ENCODE peak calls at places on chromosomes 7 and 10, in ten cellular contexts. D is cardiac fibroblast; P is HCT116; Q is astrocyte; V is left lung; B is BE2C; H is WERI-Rb-1; G is A673; S is CD8-positive, alpha-beta T cell; C is right lobe of liver. Z is an unnamed sample.

GRCh38 chr7:43647314-43647691 is 64.4 kb downstream of the STK17A start:
- DNase-seq in D (peak), P (no peak), Q (peak), V (no peak), G (peak), S (no peak), B (no peak), C (no peak), H (no peak), Z (no peak)

GRCh38 chr7:631291-631711 is 95.2 kb upstream of the DNAAF5 start:
- DNase-seq in V (no peak), S (no peak), H (no peak), G (no peak), D (no peak), B (no peak), Q (no peak), C (no peak), P (no peak), Z (no peak)

GRCh38 chr10:6050801-6051445 is 11.2 kb downstream of the IL2RA start:
- DNase-seq in G (peak), P (no peak), S (peak), D (peak), C (peak), Q (no peak), H (no peak), V (peak), B (no peak), Z (no peak)

GRCh38 chr10:127884501-127884900 is 8.2 kb downstream of the CLRN3 start:
- DNase-seq in V (no peak), B (no peak), G (no peak), D (no peak), Q (no peak), P (no peak), S (no peak), C (no peak), H (no peak), Z (no peak)

GRCh38 chr10:132715791-132716680 is 69.9 kb downstream of the NKX6-2 start:
- DNase-seq in C (peak), H (no peak), S (no peak), Q (no peak), B (peak), P (no peak), G (no peak), D (no peak), V (no peak), Z (no peak)

GRCh38 chr10:14325325-14325955 is 5.3 kb downstream of the FRMD4A start:
- DNase-seq in Q (peak), D (peak), G (peak), P (peak), V (no peak), S (peak), C (peak), H (peak), B (peak), Z (no peak)

GRCh38 chr10:112988839-112989406 is 38.9 kb downstream of the TCF7L2 start:
- DNase-seq in G (no peak), P (no peak), C (no peak), B (no peak), D (no peak), V (no peak), H (no peak), S (no peak), Q (no peak), Z (no peak)

GRCh38 chr7:21884496-21884895 is 61.2 kb downstream of the CDCA7L start:
- DNase-seq in C (no peak), D (no peak), P (no peak), S (no peak), H (no peak), B (no peak), Q (no peak), V (no peak), G (no peak), Z (no peak)

GRCh38 chr7:24980695-24981543 is 941 bp upstream of the OSBPL3 start:
- DNase-seq in V (peak), D (peak), B (no peak), G (peak), C (peak), S (no peak), H (peak), Q (no peak), P (no peak), Z (no peak)

GRCh38 chr7:128900237-128900636 is 10.3 kb downstream of the KCP start:
- DNase-seq in Q (no peak), P (no peak), V (no peak), S (no peak), G (no peak), H (no peak), C (no peak), B (no peak), D (no peak), Z (no peak)
- H3K4me3 ChIP-seq in Q (no peak), P (no peak), V (no peak), S (no peak), G (no peak), H (no peak), C (no peak), B (no peak), D (no peak), Z (no peak)

DNA sequence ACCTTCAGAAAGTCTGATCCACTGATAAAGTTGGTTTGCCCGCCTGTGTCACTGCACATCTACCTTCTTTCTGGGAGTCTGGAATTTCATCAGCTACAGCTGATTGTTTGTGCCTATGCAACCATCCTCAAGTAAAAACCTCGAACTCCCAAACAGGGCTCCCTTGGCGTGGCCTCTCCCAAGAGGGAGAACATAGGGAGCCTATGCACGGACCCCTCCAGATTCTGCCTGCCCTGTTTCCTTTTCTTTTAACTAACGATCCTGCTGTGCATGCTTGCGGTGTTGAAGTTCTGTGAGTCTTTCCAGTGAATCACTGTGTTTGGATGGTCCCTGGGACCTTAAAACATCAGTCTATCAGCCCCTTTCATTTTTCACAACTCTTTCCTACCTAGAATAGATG is 226.9 kb upstream of the SEMA3D start:
- DNase-seq in D (no peak), C (no peak), H (no peak), V (no peak), P (no peak), B (no peak), G (no peak), Q (no peak), S (no peak), Z (no peak)
- H3K4me3 ChIP-seq in D (no peak), C (no peak), H (no peak), V (no peak), P (no peak), B (no peak), G (no peak), Q (no peak), S (no peak), Z (no peak)

GRCh38 chr7:142745783-142746182 is 3.5 kb upstream of the PRSS1 start:
- DNase-seq in B (no peak), G (no peak), P (no peak), C (no peak), H (peak), D (no peak), V (no peak), S (no peak), Q (no peak), Z (no peak)

GRCh38 chr7:142745091-142745635 is 4.1 kb upstream of the PRSS1 start:
- DNase-seq in B (no peak), P (no peak), V (no peak), G (no peak), D (peak), C (no peak), Q (no peak), S (no peak), H (no peak), Z (no peak)

DNA sequence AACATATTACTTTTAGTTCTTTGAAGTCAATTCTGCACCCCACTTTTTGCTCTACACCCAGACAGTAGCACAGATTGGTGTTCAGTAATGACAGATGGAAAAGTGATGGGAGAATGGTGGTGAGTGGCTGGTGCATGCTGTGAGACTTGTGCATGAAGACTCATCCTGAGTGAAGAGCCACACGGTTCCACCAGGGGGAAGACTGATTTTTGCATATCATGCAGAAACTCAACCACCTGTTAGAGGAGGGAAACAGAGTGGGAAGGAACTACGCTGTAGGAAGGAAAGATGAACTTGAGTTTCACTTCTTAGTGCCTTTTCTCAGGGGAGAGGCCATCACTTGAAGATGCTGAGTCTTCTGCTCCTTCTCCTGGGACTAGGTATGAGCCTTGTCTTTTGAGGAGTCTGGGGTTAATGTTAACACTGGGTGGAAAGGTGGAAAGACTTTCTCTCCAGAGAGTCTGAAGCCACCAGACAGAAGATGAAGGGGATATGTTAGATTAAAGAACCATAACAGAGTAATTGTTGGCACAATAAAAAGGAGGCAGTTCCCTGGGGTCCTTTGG is 9.3 kb upstream of the PRSS1 start:
- DNase-seq in P (peak), V (no peak), B (no peak), H (no peak), G (no peak), C (no peak), D (no peak), Q (no peak), S (no peak), Z (no peak)
- H3K4me3 ChIP-seq in P (no peak), V (no peak), B (no peak), H (no peak), G (no peak), C (no peak), D (no peak), Q (no peak), S (no peak), Z (no peak)

DNA sequence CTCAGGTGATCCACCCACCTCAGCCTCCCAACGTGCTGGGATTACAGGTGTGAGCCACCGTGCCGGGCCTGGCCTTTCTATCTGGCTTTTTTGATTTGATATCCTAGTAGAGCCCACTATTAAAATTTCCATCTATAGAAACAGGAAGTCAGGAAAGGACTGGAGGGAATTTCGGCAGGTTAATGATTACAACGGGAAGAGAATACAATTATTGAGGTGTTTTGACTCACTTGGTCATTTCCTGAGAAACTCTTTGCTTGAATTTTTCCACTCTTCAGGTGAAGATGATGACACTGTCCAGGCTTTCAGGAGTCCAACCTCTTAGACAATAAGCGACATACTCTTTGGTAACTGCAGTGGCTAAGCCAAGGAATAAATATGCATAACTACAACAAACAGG is 1.1 kb upstream of the MKLN1 start:
- DNase-seq in B (no peak), P (no peak), V (no peak), H (no peak), G (no peak), S (no peak), C (no peak), Q (no peak), D (no peak), Z (no peak)
- H3K4me3 ChIP-seq in B (peak), P (peak), V (peak), H (peak), G (peak), S (peak), C (no peak), Q (peak), D (peak), Z (peak)

GRCh38 chr10:106956216-106956915 is 208.1 kb downstream of the SORCS1 start:
- DNase-seq in P (no peak), V (no peak), Q (no peak), C (no peak), S (no peak), H (peak), G (no peak), B (no peak), D (no peak), Z (no peak)

GRCh38 chr10:106960812-106961211 is 203.7 kb downstream of the SORCS1 start:
- DNase-seq in D (no peak), B (no peak), V (no peak), P (no peak), C (no peak), G (no peak), H (no peak), S (no peak), Q (no peak), Z (no peak)

GRCh38 chr10:106957825-106958581 is 206.5 kb downstream of the SORCS1 start:
- DNase-seq in Q (no peak), P (no peak), D (no peak), H (no peak), C (no peak), B (no peak), V (no peak), S (no peak), G (no peak), Z (no peak)

GRCh38 chr10:106958591-106959328 is 205.7 kb downstream of the SORCS1 start:
- DNase-seq in D (no peak), B (no peak), Q (no peak), V (peak), C (no peak), G (no peak), P (no peak), S (no peak), H (no peak), Z (no peak)

GRCh38 chr10:106959521-106959920 is 205.0 kb downstream of the SORCS1 start:
- DNase-seq in B (no peak), C (no peak), G (no peak), Q (no peak), V (no peak), H (no peak), P (no peak), D (no peak), S (no peak), Z (no peak)
- H3K4me3 ChIP-seq in B (no peak), C (no peak), G (no peak), Q (no peak), V (no peak), H (no peak), P (no peak), D (no peak), S (no peak), Z (no peak)

DNA sequence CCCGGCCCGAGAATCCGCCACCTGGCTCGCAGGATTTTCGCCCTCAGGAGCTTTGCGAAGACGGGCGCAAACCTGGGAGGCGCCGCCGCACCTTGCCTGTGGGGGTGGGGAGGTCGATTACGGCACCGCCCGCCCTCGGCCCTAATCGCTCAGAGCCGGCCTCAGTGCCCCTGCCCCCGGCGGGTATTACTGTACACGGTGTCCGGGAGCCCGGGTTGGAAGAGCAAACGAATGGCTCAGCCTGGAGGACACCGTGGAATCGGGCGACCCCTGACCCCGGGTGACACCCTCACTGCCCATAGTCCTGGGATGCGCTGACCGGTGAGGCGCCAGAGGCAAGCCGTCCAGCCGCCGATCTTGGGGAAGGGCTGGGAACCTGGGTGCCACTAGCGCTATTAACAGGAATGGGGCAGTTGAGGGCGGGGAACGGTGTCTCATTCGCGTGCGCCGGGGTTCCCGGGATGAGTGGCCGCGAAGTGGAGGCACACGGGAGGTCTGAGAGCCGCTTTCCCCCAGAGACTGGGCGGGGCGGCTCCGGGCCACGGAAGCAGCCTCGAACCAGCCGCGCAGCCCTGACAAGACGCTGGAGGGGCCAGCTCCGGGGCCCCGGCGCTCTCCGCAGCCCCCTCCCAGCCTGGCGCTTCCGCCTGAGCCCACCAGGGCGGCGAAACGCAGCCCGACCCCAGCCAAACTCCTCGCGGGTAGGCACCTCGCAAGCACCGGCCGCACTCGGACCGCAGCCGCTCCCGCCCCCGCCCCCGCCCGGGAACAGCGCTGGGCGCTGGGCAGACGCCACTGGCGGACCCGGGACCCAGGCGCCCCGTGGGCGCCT is 167.5 kb downstream of the NRF1 start:
- DNase-seq in G (peak), C (no peak), S (no peak), P (no peak), D (no peak), Q (no peak), H (peak), V (no peak), B (no peak), Z (no peak)
- H3K4me3 ChIP-seq in G (peak), C (peak), S (peak), P (peak), D (no peak), Q (no peak), H (peak), V (peak), B (peak), Z (peak)

GRCh38 chr7:19118896-19119301 is 1.5 kb upstream of the TWIST1 start:
- DNase-seq in B (no peak), C (no peak), H (peak), P (no peak), V (no peak), S (no peak), Q (no peak), G (no peak), D (no peak), Z (no peak)
- H3K4me3 ChIP-seq in B (no peak), C (no peak), H (peak), P (no peak), V (no peak), S (no peak), Q (peak), G (no peak), D (no peak), Z (peak)

GRCh38 chr7:138115047-138115446 is 38.8 kb downstream of the AKR1D1 start:
- DNase-seq in G (no peak), P (no peak), H (no peak), B (no peak), C (no peak), Q (no peak), D (no peak), V (no peak), S (no peak), Z (no peak)
- H3K4me3 ChIP-seq in G (no peak), P (no peak), H (no peak), B (no peak), C (no peak), Q (no peak), D (no peak), V (no peak), S (no peak), Z (no peak)

GRCh38 chr10:80486151-80486692 is 32.1 kb downstream of the TSPAN14 start:
- DNase-seq in P (no peak), H (no peak), C (no peak), G (no peak), Q (no peak), S (no peak), B (no peak), V (no peak), D (no peak), Z (no peak)
- H3K4me3 ChIP-seq in P (no peak), H (no peak), C (no peak), G (no peak), Q (no peak), S (peak), B (no peak), V (no peak), D (no peak), Z (peak)

GRCh38 chr10:17265468-17265867 is 37.4 kb downstream of the VIM start:
- DNase-seq in C (no peak), V (no peak), P (no peak), G (no peak), Q (no peak), D (no peak), B (no peak), H (no peak), S (no peak), Z (no peak)

GRCh38 chr10:17263580-17263979 is 35.5 kb downstream of the VIM start:
- DNase-seq in H (no peak), C (no peak), G (no peak), Q (no peak), P (no peak), V (no peak), B (no peak), D (no peak), S (no peak), Z (no peak)

GRCh38 chr10:17257466-17258321 is 29.7 kb downstream of the VIM start:
- DNase-seq in P (peak), H (peak), G (peak), S (peak), D (peak), Q (peak), C (no peak), V (peak), B (peak), Z (peak)

GRCh38 chr10:17256627-17257026 is 28.6 kb downstream of the VIM start:
- DNase-seq in P (no peak), H (no peak), C (no peak), S (no peak), B (no peak), Q (peak), V (no peak), G (no peak), D (no peak), Z (no peak)

GRCh38 chr10:17262502-17262901 is 34.5 kb downstream of the VIM start:
- DNase-seq in S (no peak), Q (no peak), V (no peak), D (no peak), C (no peak), P (no peak), G (no peak), H (no peak), B (no peak), Z (no peak)
- H3K4me3 ChIP-seq in S (no peak), Q (no peak), V (no peak), D (no peak), C (no peak), P (no peak), G (no peak), H (no peak), B (no peak), Z (no peak)